ENCODE peak calls at places on chromosomes 3 and 15, in seven cellular contexts. Y is BJ; L is activated CD4-positive, alpha-beta T cell treated with anti-CD3 and anti-CD28 coated beads, Interleukin-2, amount 50 U/mL, for 24 hours; J is NCI-H1092; H is WTC11; F is T-helper 1 cell; P is RPMI7951. A is an unnamed sample.

GRCh38 chr15:60392601-60392985 is 5.2 kb downstream of the ANXA2 start:
- DNase-seq in Y (no peak), L (no peak), J (no peak), H (no peak), F (peak), P (peak), A (no peak)

GRCh38 chr3:153038779-153039178 is 123.2 kb upstream of the RAP2B start:
- DNase-seq in Y (no peak), L (no peak), J (no peak), H (no peak), F (no peak), P (peak), A (no peak)

GRCh38 chr3:67468511-67468910 is 185.9 kb downstream of the SUCLG2 start:
- DNase-seq in Y (no peak), L (no peak), J (no peak), H (no peak), F (no peak), P (peak), A (peak)

GRCh38 chr3:171453175-171453868 is 6.9 kb downstream of the TNIK start:
- DNase-seq in Y (no peak), L (no peak), J (no peak), H (peak), F (no peak), P (no peak), A (peak)

GRCh38 chr3:172562881-172563835 is 39.9 kb upstream of the TNFSF10 start:
- DNase-seq in Y (peak), L (no peak), J (no peak), H (no peak), F (peak), P (peak), A (no peak)

GRCh38 chr3:162082516-162082915 is 585.9 kb downstream of the OTOL1 start:
- DNase-seq in Y (peak), L (no peak), J (no peak), H (no peak), F (no peak), P (no peak), A (no peak)

GRCh38 chr15:93029613-93030429 is 59.2 kb downstream of the RGMA start:
- DNase-seq in Y (no peak), L (no peak), J (no peak), H (no peak), F (no peak), P (peak), A (no peak)

GRCh38 chr3:71495708-71496472 is 87.6 kb downstream of the FOXP1 start:
- DNase-seq in Y (peak), L (no peak), J (no peak), H (no peak), F (peak), P (peak), A (no peak)

GRCh38 chr3:32522682-32523081 is 20.0 kb upstream of the CMTM6 start:
- DNase-seq in Y (no peak), L (no peak), J (no peak), H (no peak), F (no peak), P (peak), A (no peak)

GRCh38 chr3:31077826-31078225 is 183.4 kb upstream of the GADL1 start:
- DNase-seq in Y (no peak), L (no peak), J (no peak), H (no peak), F (no peak), P (peak), A (no peak)

GRCh38 chr3:39038165-39038564 is 13.6 kb downstream of the SCN11A start:
- DNase-seq in Y (no peak), L (no peak), J (no peak), H (no peak), F (no peak), P (peak), A (no peak)

GRCh38 chr15:63277044-63277892 is at the start of gene APH1B:
- DNase-seq in Y (peak), L (peak), J (peak), H (peak), F (peak), P (peak), A (peak)

GRCh38 chr3:13704174-13704573 is 155.2 kb downstream of the FBLN2 start:
- DNase-seq in Y (no peak), L (no peak), J (no peak), H (no peak), F (no peak), P (no peak), A (no peak)

GRCh38 chr3:186871403-186871924 is 29.0 kb downstream of the ADIPOQ start:
- DNase-seq in Y (no peak), L (no peak), J (no peak), H (no peak), F (peak), P (no peak), A (no peak)

GRCh38 chr15:62752687-62753517 is 289.6 kb upstream of the TPM1 start:
- DNase-seq in Y (no peak), L (no peak), J (no peak), H (no peak), F (no peak), P (no peak), A (no peak)

GRCh38 chr3:42032693-42033349 is 58.3 kb upstream of the TRAK1 start:
- DNase-seq in Y (peak), L (no peak), J (peak), H (no peak), F (no peak), P (peak), A (peak)

GRCh38 chr15:101280007-101280406 is 2.7 kb upstream of the SELENOS start:
- DNase-seq in Y (no peak), L (no peak), J (no peak), H (no peak), F (no peak), P (no peak), A (no peak)

GRCh38 chr3:114892880-114893279 is 254.2 kb downstream of the ZBTB20 start:
- DNase-seq in Y (no peak), L (no peak), J (peak), H (no peak), F (no peak), P (no peak), A (no peak)

GRCh38 chr15:64502537-64502936 is 42.2 kb downstream of the ZNF609 start:
- DNase-seq in Y (no peak), L (no peak), J (no peak), H (no peak), F (no peak), P (peak), A (no peak)

GRCh38 chr15:34654625-34655024 is 71.2 kb upstream of the GOLGA8B start:
- DNase-seq in Y (no peak), L (no peak), J (no peak), H (no peak), F (no peak), P (no peak), A (no peak)

A was measured in WERI-Rb-1.